ENCODE peak calls at places on chromosome 18, in five cellular contexts. Q is fibroblast of the aortic adventitia; P is A549; M is endothelial cell of umbilical vein; V is CD8-positive, alpha-beta T cell. Z is an unnamed sample.

GRCh38 chr18:10559566-10560456 is 34.0 kb downstream of the NAPG start:
- DNase-seq in Q (no peak), P (no peak), M (peak), V (no peak), Z (no peak)

GRCh38 chr18:23828426-23828825 is 139.2 kb downstream of the LAMA3 start:
- DNase-seq in Q (peak), P (peak), M (peak), V (no peak), Z (peak)

GRCh38 chr18:12507007-12507406 is 99.3 kb downstream of the PRELID3A start:
- DNase-seq in Q (no peak), P (no peak), M (no peak), V (no peak), Z (no peak)

GRCh38 chr18:50751490-50751889 is 68.3 kb downstream of the MRO start:
- DNase-seq in Q (no peak), P (no peak), M (no peak), V (no peak), Z (no peak)

GRCh38 chr18:44716697-44717163 is 36.0 kb downstream of the SETBP1 start:
- DNase-seq in Q (no peak), P (no peak), M (no peak), V (no peak), Z (no peak)

GRCh38 chr18:80178935-80179818 is 68.1 kb downstream of the PARD6G start:
- DNase-seq in Q (no peak), P (no peak), M (no peak), V (no peak), Z (no peak)

GRCh38 chr18:36744261-36744876 is 84.4 kb downstream of the TPGS2 start:
- DNase-seq in Q (peak), P (no peak), M (no peak), V (no peak), Z (no peak)

GRCh38 chr18:23574611-23575308 is 11.5 kb downstream of the NPC1 start:
- DNase-seq in Q (no peak), P (no peak), M (no peak), V (no peak), Z (no peak)

GRCh38 chr18:49510393-49511115 is 23.5 kb upstream of the C18orf32 start:
- DNase-seq in Q (peak), P (peak), M (peak), V (peak), Z (peak)

GRCh38 chr18:79510046-79510685 is 114.4 kb downstream of the NFATC1 start:
- DNase-seq in Q (no peak), P (no peak), M (no peak), V (no peak), Z (no peak)

GRCh38 chr18:76564117-76564516 is 69.1 kb upstream of the ZNF516 start:
- DNase-seq in Q (peak), P (no peak), M (no peak), V (no peak), Z (peak)

GRCh38 chr18:74623047-74623816 is 25.6 kb downstream of the ZNF407 start:
- DNase-seq in Q (peak), P (no peak), M (peak), V (no peak), Z (peak)
- H3K4me3 ChIP-seq in Q (no peak), P (no peak), M (no peak), V (no peak), Z (no peak)

DNA sequence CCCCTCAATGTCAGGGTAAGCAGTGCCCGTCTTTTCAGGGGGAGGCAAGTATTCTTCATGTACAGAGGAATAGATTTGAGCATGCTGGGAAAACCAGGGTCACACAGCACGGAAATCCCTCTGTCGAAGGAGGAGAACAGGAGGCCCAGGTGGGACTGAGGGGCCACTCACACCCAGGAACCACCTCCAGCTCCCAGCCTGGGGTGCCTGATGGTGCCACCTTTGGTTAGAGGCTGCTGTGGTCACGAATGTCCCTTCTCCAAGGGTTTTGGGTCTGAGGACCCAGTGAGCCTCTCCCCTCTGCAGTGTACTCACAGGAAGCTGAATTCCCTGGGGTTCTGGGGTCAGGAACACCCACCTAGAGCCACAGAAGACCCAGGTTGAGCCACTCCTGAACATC is 197.3 kb downstream of the ANKRD30B start:
- DNase-seq in Q (no peak), P (no peak), M (no peak), V (no peak), Z (no peak)
- TF ChIP-seq CTCF in Q (no peak), P (no peak), M (no peak), V (no peak), Z (no peak)

DNA sequence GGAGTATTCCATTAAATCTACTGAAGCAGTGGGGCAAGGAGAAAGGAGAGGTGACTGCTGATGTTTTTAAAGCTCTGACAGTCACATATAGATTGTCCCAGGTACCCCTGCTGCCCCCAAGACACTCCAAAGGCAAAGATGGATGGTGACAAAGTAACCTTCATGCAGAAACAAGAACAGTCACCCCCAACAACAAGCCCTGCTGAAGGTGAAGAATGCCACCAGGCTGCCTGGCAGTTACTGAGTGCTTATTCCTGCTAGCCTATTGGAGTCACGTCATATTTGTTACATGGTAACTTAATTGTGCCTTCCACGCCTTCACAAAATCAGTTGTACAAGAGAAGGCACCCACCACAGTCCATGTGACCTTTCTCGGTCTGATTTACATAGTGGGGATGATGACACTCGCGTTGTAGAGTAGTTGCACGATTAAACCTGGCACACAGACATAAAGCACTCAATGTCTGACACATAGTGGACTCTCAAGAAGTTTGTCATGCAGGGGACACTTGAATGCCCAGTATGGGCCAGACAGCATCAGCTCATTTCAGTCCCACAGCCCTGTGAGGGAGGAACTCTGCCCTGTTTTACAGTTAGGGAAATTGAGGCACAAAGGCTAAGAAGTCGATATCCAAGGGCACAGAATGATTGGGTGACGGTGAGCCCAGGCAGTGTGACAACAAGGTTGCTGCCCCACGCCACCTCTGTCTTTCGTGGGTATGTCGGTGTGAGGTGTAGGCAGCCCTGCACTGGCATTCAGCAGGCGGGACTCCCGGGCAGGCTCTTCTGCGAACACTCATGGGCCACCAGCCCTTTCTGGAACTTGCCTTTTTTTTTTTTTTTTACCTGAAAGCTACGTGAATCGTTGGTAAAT is 62.7 kb downstream of the ZCCHC2 start:
- DNase-seq in Q (no peak), P (no peak), M (no peak), V (no peak), Z (no peak)
- H3K4me3 ChIP-seq in Q (no peak), P (no peak), M (no peak), V (no peak), Z (no peak)

DNA sequence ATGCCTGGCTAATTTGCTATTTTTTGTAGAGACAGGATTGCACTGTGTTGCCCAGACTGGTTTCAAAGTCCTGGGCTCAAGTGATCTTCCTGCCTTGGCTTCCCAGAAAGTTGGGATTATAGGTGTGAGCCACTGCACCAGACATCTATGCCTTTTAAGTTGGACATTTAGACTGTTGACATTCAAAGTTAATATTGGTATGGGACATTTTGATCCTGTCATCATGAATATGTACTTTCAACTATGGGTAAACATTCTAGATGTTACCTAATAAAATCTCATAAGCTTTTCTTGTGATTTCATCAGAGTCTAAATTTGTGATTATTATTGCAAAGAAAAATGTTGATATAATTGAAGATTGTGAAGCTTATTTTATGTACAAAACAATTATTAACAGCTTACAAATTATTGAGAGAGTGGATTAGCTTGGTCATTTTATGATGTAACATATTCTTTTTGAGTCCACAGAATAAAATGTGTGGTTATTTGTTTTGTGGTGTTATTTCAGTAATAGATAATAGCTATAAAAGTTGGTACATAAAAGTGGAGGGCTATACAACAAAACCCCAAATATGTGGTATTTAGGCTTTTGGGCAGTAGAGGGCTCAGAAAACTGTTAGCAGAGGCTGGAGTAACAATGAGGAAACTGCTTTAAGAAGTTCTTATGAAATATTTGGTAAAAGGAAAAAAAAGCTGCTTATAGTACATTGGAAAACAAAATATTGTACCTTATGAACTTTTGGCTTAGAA is 41.4 kb downstream of the STARD6 start:
- DNase-seq in Q (no peak), P (no peak), M (no peak), V (no peak), Z (no peak)
- TF ChIP-seq CTCF in Q (no peak), P (no peak), M (no peak), V (no peak), Z (no peak)

DNA sequence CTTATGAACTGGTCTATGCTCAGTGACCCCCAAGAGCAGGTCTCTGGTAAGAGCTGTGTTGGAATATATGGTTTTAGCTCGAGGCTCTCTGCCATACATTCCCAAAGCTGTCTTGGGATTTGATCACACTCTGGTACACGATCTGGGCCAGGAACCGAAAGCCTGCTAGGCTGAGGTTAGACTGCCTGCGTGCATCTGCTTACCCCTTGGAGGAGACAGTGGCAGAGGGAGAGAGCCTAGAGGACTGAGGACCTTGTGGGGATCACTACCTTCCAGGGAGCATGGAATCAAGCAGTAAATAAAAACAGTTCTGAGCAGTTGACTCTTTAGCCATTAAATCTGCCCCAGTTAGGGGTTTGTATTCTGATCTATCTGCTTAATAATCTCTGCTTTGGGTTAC is 63.7 kb downstream of the ZNF532 start:
- DNase-seq in Q (no peak), P (no peak), M (no peak), V (no peak), Z (no peak)
- H3K4me3 ChIP-seq in Q (no peak), P (no peak), M (no peak), V (no peak), Z (no peak)

DNA sequence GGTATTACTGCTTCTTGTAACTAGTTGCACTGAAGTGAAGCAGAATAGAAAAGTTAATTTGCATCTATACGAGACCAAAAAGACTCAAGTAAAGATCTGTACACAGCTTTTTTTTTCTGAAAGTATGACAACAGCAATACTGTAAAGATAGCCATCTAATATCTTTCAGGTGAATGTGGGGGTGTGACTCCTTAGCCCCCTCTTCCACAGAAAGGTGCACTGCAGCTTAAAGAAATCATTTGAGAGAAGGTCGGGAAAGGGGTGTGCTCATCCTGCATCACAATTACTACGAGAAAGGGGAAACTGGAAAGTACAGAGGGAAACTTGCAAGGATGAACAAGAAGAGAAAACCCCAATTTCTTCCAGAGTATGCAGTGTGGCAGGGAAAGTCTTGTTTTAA is 255.6 kb downstream of the CCDC178 start:
- DNase-seq in Q (no peak), P (no peak), M (peak), V (no peak), Z (no peak)
- TF ChIP-seq CTCF in Q (no peak), P (no peak), M (no peak), V (no peak), Z (no peak)

GRCh38 chr18:42275949-42276730 is 321.1 kb downstream of the PIK3C3 start:
- DNase-seq in Q (no peak), P (no peak), M (no peak), V (no peak), Z (no peak)
- H3K4me3 ChIP-seq in Q (no peak), P (no peak), M (no peak), V (no peak), Z (no peak)

DNA sequence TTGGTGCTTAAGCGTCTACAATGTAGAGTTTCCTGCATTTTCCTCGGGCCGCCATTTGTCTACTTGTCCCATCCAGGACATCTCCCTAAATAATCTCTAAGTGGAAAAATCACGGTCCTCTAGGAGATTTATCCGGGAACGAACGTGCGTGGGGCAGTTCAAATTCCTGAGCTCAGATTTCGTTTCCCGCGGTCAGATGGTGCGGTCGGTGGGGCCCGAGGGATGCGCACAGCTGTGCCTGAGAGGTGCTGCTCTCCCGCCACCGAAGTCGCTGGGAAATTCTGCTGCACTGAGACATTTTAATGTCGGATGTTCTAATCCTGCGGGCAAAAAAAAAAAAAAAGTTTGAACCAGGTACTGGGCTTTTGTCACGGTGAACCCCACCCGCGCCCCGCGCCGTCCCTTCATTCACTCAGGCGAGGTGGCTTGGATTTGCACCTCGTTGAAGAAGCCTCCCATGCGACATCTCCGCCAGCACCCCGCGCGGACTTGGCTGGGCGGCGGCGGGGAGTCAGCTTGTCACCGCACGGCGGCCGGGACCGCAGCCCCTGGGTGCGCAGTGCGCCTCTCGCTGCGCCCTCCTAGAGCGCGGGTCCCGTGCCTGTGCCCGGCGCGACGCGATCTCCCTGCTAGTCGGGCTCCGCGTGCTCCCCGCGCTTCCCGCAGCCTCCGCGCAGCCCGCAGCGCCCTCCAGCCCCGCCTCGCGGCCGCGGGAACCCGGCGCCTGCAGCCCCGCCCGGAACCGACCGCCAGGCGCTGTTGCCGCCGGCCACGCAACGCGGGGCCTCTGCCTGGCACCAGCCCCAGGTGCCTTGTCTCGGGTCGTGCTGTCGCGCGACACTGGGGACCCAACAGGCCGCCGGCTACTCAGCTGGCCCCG is 192.0 kb upstream of the TCF4 start:
- DNase-seq in Q (peak), P (peak), M (peak), V (no peak), Z (peak)
- TF ChIP-seq CTCF in Q (no peak), P (no peak), M (peak), V (no peak), Z (no peak)

DNA sequence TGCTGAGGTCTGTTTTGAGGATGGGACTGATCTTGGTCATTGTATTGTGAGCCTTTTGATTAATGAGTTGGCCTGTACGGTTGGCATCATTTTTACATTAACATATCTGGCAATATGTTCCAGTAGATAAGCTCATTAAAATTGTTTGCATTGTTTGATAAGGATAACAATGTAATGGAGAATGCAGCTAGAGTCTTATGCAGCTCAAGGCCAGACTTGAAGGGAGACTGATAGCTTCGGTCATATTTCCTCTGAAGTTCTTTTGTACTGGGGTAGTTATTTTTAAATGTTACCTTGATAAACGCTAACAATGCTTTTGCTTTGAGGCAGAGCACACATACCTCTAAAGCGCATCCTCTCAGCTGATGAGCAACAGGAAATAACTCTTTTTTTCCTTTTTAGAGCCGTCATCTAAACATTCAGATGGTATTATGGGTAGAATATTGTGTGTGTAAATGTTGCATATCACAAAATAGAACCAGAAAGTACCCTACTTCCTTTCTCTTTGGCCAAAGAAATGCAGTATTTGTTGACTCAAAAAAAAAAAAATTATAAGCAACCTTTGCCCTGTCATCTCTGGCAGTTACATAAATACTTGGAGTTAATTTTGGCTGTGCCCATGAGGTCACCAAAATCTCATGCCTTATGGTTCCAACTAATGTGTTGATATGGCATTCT is 1.3 kb downstream of the MAPRE2 start:
- DNase-seq in Q (peak), P (no peak), M (peak), V (no peak), Z (no peak)
- H3K4me3 ChIP-seq in Q (peak), P (peak), M (peak), V (peak), Z (peak)

GRCh38 chr18:57687970-57688369 is 66.3 kb upstream of the NARS1 start:
- DNase-seq in Q (no peak), P (no peak), M (no peak), V (no peak), Z (no peak)

DNA sequence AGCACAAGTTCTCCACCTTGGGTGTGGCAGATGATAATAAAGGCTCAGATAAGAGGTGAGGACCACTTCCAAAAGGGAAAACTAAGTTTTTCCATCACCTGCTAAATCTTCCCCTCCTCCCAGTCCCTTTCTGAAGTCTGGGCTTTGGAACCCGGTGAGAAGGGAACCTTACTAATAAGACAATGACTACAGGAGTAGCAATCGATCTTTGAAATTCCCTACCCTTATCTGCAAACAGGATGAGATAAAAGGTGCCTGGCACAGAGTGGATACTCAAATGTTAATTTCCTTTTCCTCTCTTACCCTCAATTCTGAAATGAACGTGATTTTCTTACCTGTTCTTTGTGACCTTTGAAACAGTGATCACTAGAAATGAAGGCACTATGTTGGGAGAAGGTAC is 69.7 kb upstream of the NARS1 start:
- DNase-seq in Q (no peak), P (no peak), M (no peak), V (no peak), Z (no peak)
- TF ChIP-seq CTCF in Q (no peak), P (no peak), M (no peak), V (no peak), Z (no peak)

Z was measured in fibroblast of pulmonary artery.